ENCODE peak calls at places on chromosomes 3 and 15, in seven cellular contexts. Y is bronchial epithelial cell, C is esophagus squamous epithelium, G is OCI-LY7, P is testis, F is dorsolateral prefrontal cortex, R is A673. V is an unnamed sample.

GRCh38 chr15:48868549-48868948 is 9.4 kb upstream of the EID1 start:
- DNase-seq in Y (peak; percentile 94), C (no peak), G (no peak), P (no peak), F (no peak), R (peak; percentile 86), V (peak; percentile 67)

GRCh38 chr3:69999191-70000027 is at the start of gene SAMMSON:
- DNase-seq in Y (peak; percentile 18), C (no peak), G (no peak), P (peak; percentile 73), F (no peak), R (peak; percentile 3), V (peak; percentile 51)

GRCh38 chr15:71093089-71094024 is 21.9 kb upstream of the THSD4 start:
- DNase-seq in Y (peak; percentile 93), C (no peak), G (no peak), P (no peak), F (no peak), R (no peak), V (peak; percentile 81)

GRCh38 chr3:153640689-153641308 is 478.8 kb downstream of the RAP2B start:
- DNase-seq in Y (peak; percentile 28), C (no peak), G (no peak), P (no peak), F (no peak), R (no peak), V (no peak)

GRCh38 chr3:5376761-5377160 is 189.3 kb downstream of the EDEM1 start:
- DNase-seq in Y (peak; percentile 61), C (no peak), G (peak; percentile 29), P (no peak), F (no peak), R (no peak), V (no peak)

GRCh38 chr15:95987886-95988573 is 342.5 kb upstream of the NR2F2 start:
- DNase-seq in Y (no peak), C (no peak), G (no peak), P (no peak), F (no peak), R (no peak), V (no peak)

GRCh38 chr15:43868412-43868811 is 41.6 kb downstream of the WDR76 start:
- DNase-seq in Y (no peak), C (no peak), G (no peak), P (no peak), F (no peak), R (peak; percentile 84), V (no peak)

GRCh38 chr15:101267320-101268104 is 9.8 kb downstream of the SELENOS start:
- DNase-seq in Y (no peak), C (no peak), G (no peak), P (no peak), F (peak; percentile 77), R (no peak), V (peak; percentile 90)

GRCh38 chr15:45274636-45275035 is 22.6 kb downstream of the SLC28A2 start:
- DNase-seq in Y (no peak), C (no peak), G (no peak), P (no peak), F (no peak), R (no peak), V (no peak)

GRCh38 chr15:100919481-100920405 is 586 bp downstream of the LRRK1 start:
- DNase-seq in Y (no peak), C (no peak), G (peak; percentile 48), P (no peak), F (no peak), R (peak; percentile 25), V (peak; percentile 20)

GRCh38 chr3:20326537-20326936 is 140.5 kb upstream of the SGO1 start:
- DNase-seq in Y (peak; percentile 39), C (no peak), G (no peak), P (no peak), F (no peak), R (no peak), V (peak; percentile 43)

GRCh38 chr3:64214697-64215018 is 10.6 kb downstream of the PRICKLE2 start:
- DNase-seq in Y (peak; percentile 60), C (no peak), G (no peak), P (no peak), F (no peak), R (no peak), V (no peak)

GRCh38 chr15:81235276-81235675 is 38.6 kb downstream of the IL16 start:
- DNase-seq in Y (no peak), C (no peak), G (no peak), P (no peak), F (no peak), R (no peak), V (peak; percentile 4)

DNA sequence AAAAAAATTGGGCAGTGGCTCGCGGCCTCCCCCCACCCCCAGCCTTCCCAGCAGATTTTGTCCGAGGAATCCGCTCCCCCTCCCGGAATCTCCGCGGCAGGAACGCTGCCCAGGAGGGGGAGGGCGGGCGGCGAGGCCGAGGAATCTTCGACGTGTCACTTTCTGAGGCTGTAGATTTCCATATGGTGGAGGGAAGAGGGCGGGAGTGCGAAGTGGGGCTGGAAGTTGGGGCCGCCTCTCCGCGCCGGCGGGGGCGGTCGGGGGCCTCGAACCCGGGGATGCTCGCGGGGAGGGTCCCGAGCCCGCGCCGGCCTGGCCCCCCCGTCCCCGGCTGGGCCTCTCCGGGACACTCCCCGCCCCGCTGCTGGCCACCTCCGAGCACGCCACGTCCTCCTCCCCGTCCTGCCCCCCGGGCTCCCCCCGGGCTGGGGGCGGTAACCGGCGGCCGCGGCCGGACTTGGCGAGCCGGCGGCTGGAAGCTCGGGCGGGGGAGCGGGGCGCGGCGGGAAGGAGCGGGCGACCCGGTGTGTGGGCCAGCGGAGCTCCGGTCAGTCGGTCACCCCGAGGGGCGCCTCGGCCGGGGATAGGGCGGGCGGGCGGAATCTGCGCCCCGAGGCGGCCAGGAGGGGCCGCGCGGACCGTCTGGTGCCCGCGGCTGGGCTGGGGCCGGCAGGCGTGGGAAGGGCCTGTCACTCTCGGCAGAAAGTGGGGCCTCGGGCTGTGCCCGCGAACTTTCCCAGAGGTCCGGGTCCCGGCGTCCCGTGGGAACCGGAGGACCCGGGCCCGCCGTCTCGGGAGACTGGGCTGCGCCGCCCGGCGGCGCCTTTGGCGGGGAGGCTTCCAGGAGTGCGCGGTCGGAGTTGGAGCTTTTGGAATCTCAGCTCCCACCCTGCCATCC is 949 bp downstream of the FNDC3B start:
- DNase-seq in Y (peak; percentile 51), C (no peak), G (peak; percentile 30), P (peak; percentile 81), F (peak; percentile 27), R (peak; percentile 81), V (peak; percentile 86)
- TF ChIP-seq CTCF in Y (peak; percentile 57), C (peak; percentile 18), G (peak; percentile 36), P (no peak), F (peak; percentile 25), R (peak; percentile 41), V (peak; percentile 16)

GRCh38 chr15:28942521-28943035 is 56.8 kb downstream of the APBA2 start:
- DNase-seq in Y (no peak), C (no peak), G (no peak), P (no peak), F (no peak), R (no peak), V (no peak)

GRCh38 chr15:28943146-28943545 is 57.4 kb downstream of the APBA2 start:
- DNase-seq in Y (no peak), C (no peak), G (no peak), P (no peak), F (no peak), R (no peak), V (no peak)

GRCh38 chr15:28944696-28945300 is 59.0 kb downstream of the APBA2 start:
- DNase-seq in Y (no peak), C (no peak), G (no peak), P (no peak), F (no peak), R (no peak), V (no peak)

GRCh38 chr15:28944286-28944685 is 58.5 kb downstream of the APBA2 start:
- DNase-seq in Y (no peak), C (no peak), G (no peak), P (no peak), F (no peak), R (no peak), V (no peak)

DNA sequence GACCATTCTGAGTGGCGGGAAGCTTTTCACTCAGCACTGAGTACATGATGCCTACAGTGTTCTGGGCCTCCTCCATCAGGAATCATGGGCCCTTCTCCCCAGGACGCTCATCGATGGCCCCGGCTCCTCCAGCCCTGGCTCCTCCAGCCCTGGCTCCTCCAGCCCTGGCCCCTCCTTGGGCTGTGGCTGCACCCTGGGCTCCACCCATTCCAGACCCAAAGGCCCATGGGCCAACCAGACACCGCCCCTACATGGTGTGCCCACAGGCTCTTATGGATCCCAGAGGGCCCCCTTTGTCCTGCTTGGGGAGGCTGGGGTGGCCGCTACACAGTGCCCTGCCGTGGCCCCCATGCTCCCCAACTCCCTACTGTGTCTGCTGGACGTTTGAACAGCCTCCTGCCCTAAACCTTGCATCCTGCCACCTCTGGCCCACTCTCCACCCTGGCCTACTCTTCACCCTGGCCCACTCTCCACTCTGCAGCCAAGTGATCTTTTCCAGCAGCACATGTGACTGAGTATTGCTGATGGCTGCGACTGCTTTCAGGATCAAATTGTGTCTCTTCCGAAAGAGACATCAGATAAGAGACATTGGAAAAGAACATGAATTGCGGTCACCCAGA is 57.9 kb downstream of the APBA2 start:
- DNase-seq in Y (no peak), C (no peak), G (no peak), P (no peak), F (no peak), R (no peak), V (no peak)
- H3K4me3 ChIP-seq in Y (no peak overlapping the region), C (no peak overlapping the region), G (no peak overlapping the region), P (no peak overlapping the region), F (no peak overlapping the region), R (no peak overlapping the region), V (no peak overlapping the region)

DNA sequence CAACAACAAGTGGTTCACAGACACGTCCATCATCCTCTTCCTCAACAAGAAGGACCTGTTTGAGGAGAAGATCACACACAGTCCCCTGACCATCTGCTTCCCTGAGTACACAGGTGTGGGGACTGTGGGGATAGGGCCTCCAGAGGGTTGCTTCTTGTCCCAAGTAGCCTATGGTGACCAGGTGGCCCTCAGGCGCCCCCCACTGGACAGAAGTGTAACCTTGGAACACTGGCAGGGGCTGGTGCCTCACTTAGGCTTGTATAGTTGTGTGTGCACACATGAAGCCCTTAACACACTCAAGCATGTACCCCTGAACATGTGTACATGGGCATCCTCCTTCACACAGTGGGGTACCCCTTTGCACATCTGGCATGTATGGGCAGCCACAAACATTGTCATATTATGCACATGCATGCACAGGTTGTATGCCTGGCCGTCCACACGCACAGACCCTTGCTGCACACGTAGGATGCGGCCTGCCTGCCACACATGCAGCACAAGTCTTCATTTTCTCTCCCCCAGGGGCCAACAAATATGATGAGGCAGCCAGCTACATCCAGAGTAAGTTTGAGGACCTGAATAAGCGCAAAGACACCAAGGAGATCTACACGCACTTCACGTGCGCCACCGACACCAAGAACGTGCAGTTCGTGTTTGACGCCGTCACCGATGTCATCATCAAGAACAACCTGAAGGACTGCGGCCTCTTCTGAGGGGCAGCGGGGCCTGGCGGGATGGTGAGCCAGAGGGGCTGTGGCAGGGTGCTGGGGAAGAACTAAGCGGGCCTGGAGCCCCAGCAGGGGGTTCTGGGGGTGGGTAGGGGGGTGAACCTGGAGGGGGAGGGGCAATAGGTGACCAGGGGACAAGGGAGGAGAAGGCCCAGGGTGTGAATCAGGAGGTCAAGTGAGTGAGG is 11.7 kb upstream of the SEMA3B start:
- DNase-seq in Y (no peak), C (no peak), G (peak; percentile 49), P (peak; percentile 53), F (no peak), R (no peak), V (peak; percentile 50)
- TF ChIP-seq CTCF in Y (peak; percentile 74), C (peak; percentile 61), G (peak; percentile 85), P (peak; percentile 9), F (peak; percentile 37), R (peak; percentile 50), V (peak; percentile 70)

DNA sequence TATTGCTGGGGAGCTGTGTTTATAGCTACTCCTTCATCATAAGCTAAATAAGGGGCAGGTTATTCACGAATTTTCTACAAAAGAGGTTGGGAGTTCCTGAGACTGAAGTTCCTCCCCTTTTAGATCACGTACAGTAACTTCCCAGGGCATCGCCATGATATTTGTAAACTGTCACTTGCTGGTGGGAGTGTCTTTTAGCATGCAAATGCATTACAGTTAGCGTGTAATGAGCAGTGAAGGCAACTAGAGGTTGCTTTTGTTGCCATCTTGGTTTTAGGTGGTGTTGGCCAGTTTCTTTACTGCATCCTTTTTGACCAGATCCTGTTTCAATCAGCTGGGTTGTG is 64.4 kb downstream of the IL12A start:
- DNase-seq in Y (no peak), C (no peak), G (no peak), P (no peak), F (no peak), R (no peak), V (peak; percentile 21)
- H3K4me3 ChIP-seq in Y (no peak overlapping the region), C (peak overlapping the region; percentile 7), G (no peak overlapping the region), P (no peak overlapping the region), F (peak overlapping the region; percentile 30), R (no peak overlapping the region), V (peak overlapping the region; percentile 3)